ENCODE peak calls at places on chromosomes 7 and 10, in six cellular contexts. C is substantia nigra, E is head of caudate nucleus, W is endothelial cell, H is LoVo, F is neural crest cell. S is an unnamed sample.

GRCh38 chr10:114025610-114026130 is 18.0 kb upstream of the ADRB1 start:
- DNase-seq in C (no peak), E (no peak), W (no peak), H (no peak), F (no peak), S (no peak)

GRCh38 chr10:71868192-71868697 is 17.2 kb upstream of the PSAP start:
- DNase-seq in C (no peak), E (no peak), W (no peak), H (peak), F (no peak), S (no peak)

GRCh38 chr7:142478479-142479220 is 220.8 kb upstream of the PRSS58 start:
- DNase-seq in C (peak), E (peak), W (peak), H (peak), F (no peak), S (peak)

GRCh38 chr7:143898810-143899209 is 3.2 kb downstream of the TCAF1 start:
- DNase-seq in C (no peak), E (no peak), W (no peak), H (no peak), F (no peak), S (no peak)

GRCh38 chr10:48833674-48834073 is 106.0 kb downstream of the LRRC18 start:
- DNase-seq in C (no peak), E (no peak), W (no peak), H (no peak), F (no peak), S (no peak)

GRCh38 chr7:51430480-51431086 is 114.0 kb upstream of the COBL start:
- DNase-seq in C (peak), E (peak), W (peak), H (peak), F (peak), S (peak)

GRCh38 chr7:28738384-28738783 is 219.7 kb downstream of the TRIL start:
- DNase-seq in C (no peak), E (no peak), W (no peak), H (no peak), F (no peak), S (no peak)

GRCh38 chr7:40840990-40841389 is 706.2 kb downstream of the SUGCT start:
- DNase-seq in C (no peak), E (no peak), W (no peak), H (no peak), F (no peak), S (no peak)

GRCh38 chr7:47786557-47787248 is 161.6 kb downstream of the PKD1L1 start:
- DNase-seq in C (no peak), E (no peak), W (no peak), H (peak), F (peak), S (no peak)